ENCODE peak calls at places on chromosome 15, in seven cellular contexts. One of them, this sample, is unnamed.

GRCh38 chr15:69881760-69882159 is 216.0 kb downstream of the TLE3 start:
- DNase-seq in activated naive CD4-positive, alpha-beta T cell treated with anti-CD3 and anti-CD28 coated beads, Interleukin-2, amount 10 ng/mL, durations not matched to agents 7 days and 5 days: no peak
- DNase-seq in right atrium auricular region: no peak
- DNase-seq in germinal center: peak
- DNase-seq in GM04504: no peak
- DNase-seq in CD8-positive, alpha-beta memory T cell: no peak
- DNase-seq in spleen: no peak
- DNase-seq in this sample: no peak

GRCh38 chr15:92682772-92683510 is 27.4 kb upstream of the FAM174B start:
- DNase-seq in right atrium auricular region: no peak
- DNase-seq in spleen: no peak
- DNase-seq in GM04504: no peak
- DNase-seq in germinal center: no peak
- DNase-seq in CD8-positive, alpha-beta memory T cell: no peak
- DNase-seq in activated naive CD4-positive, alpha-beta T cell treated with anti-CD3 and anti-CD28 coated beads, Interleukin-2, amount 10 ng/mL, durations not matched to agents 7 days and 5 days: no peak
- DNase-seq in this sample: no peak

GRCh38 chr15:93159892-93160398 is 70.9 kb upstream of the RGMA start:
- DNase-seq in GM04504: no peak
- DNase-seq in right atrium auricular region: no peak
- DNase-seq in activated naive CD4-positive, alpha-beta T cell treated with anti-CD3 and anti-CD28 coated beads, Interleukin-2, amount 10 ng/mL, durations not matched to agents 7 days and 5 days: no peak
- DNase-seq in CD8-positive, alpha-beta memory T cell: no peak
- DNase-seq in spleen: no peak
- DNase-seq in germinal center: no peak
- DNase-seq in this sample: no peak

GRCh38 chr15:67762610-67763368 is 62.5 kb upstream of the SKOR1 start:
- DNase-seq in right atrium auricular region: no peak
- DNase-seq in germinal center: peak
- DNase-seq in CD8-positive, alpha-beta memory T cell: no peak
- DNase-seq in spleen: no peak
- DNase-seq in GM04504: peak
- DNase-seq in activated naive CD4-positive, alpha-beta T cell treated with anti-CD3 and anti-CD28 coated beads, Interleukin-2, amount 10 ng/mL, durations not matched to agents 7 days and 5 days: peak
- DNase-seq in this sample: peak

GRCh38 chr15:48802867-48803266 is 8.0 kb downstream of the CEP152 start:
- DNase-seq in CD8-positive, alpha-beta memory T cell: no peak
- DNase-seq in spleen: no peak
- DNase-seq in activated naive CD4-positive, alpha-beta T cell treated with anti-CD3 and anti-CD28 coated beads, Interleukin-2, amount 10 ng/mL, durations not matched to agents 7 days and 5 days: no peak
- DNase-seq in germinal center: no peak
- DNase-seq in GM04504: peak
- DNase-seq in right atrium auricular region: no peak
- DNase-seq in this sample: no peak

GRCh38 chr15:35047528-35047927 is 37.6 kb downstream of the NANOGP8 start:
- DNase-seq in germinal center: no peak
- DNase-seq in GM04504: no peak
- DNase-seq in spleen: no peak
- DNase-seq in activated naive CD4-positive, alpha-beta T cell treated with anti-CD3 and anti-CD28 coated beads, Interleukin-2, amount 10 ng/mL, durations not matched to agents 7 days and 5 days: no peak
- DNase-seq in right atrium auricular region: no peak
- DNase-seq in CD8-positive, alpha-beta memory T cell: no peak
- DNase-seq in this sample: no peak

GRCh38 chr15:23647421-23648375 is at the start of gene MAGEL2:
- DNase-seq in germinal center: no peak
- DNase-seq in CD8-positive, alpha-beta memory T cell: no peak
- DNase-seq in spleen: no peak
- DNase-seq in GM04504: no peak
- DNase-seq in activated naive CD4-positive, alpha-beta T cell treated with anti-CD3 and anti-CD28 coated beads, Interleukin-2, amount 10 ng/mL, durations not matched to agents 7 days and 5 days: no peak
- DNase-seq in right atrium auricular region: no peak
- DNase-seq in this sample: no peak

GRCh38 chr15:95739161-95739560 is 591.3 kb upstream of the NR2F2 start:
- DNase-seq in GM04504: no peak
- DNase-seq in CD8-positive, alpha-beta memory T cell: no peak
- DNase-seq in spleen: no peak
- DNase-seq in activated naive CD4-positive, alpha-beta T cell treated with anti-CD3 and anti-CD28 coated beads, Interleukin-2, amount 10 ng/mL, durations not matched to agents 7 days and 5 days: no peak
- DNase-seq in germinal center: no peak
- DNase-seq in right atrium auricular region: no peak
- DNase-seq in this sample: no peak

GRCh38 chr15:94079968-94080367 is 151.4 kb upstream of the MCTP2 start:
- DNase-seq in CD8-positive, alpha-beta memory T cell: no peak
- DNase-seq in spleen: no peak
- DNase-seq in GM04504: no peak
- DNase-seq in germinal center: no peak
- DNase-seq in activated naive CD4-positive, alpha-beta T cell treated with anti-CD3 and anti-CD28 coated beads, Interleukin-2, amount 10 ng/mL, durations not matched to agents 7 days and 5 days: no peak
- DNase-seq in right atrium auricular region: no peak
- DNase-seq in this sample: no peak

GRCh38 chr15:89111352-89111751 is 23.1 kb downstream of the ABHD2 start:
- DNase-seq in spleen: no peak
- DNase-seq in CD8-positive, alpha-beta memory T cell: no peak
- DNase-seq in activated naive CD4-positive, alpha-beta T cell treated with anti-CD3 and anti-CD28 coated beads, Interleukin-2, amount 10 ng/mL, durations not matched to agents 7 days and 5 days: no peak
- DNase-seq in germinal center: no peak
- DNase-seq in right atrium auricular region: no peak
- DNase-seq in GM04504: no peak
- DNase-seq in this sample: no peak

GRCh38 chr15:41869770-41870688 is 23.8 kb downstream of the SPTBN5 start:
- DNase-seq in activated naive CD4-positive, alpha-beta T cell treated with anti-CD3 and anti-CD28 coated beads, Interleukin-2, amount 10 ng/mL, durations not matched to agents 7 days and 5 days: no peak
- DNase-seq in GM04504: no peak
- DNase-seq in right atrium auricular region: no peak
- DNase-seq in spleen: no peak
- DNase-seq in CD8-positive, alpha-beta memory T cell: no peak
- DNase-seq in germinal center: no peak
- DNase-seq in this sample: no peak

GRCh38 chr15:97968380-97968779 is 7.9 kb downstream of the ARRDC4 start:
- DNase-seq in spleen: no peak
- DNase-seq in activated naive CD4-positive, alpha-beta T cell treated with anti-CD3 and anti-CD28 coated beads, Interleukin-2, amount 10 ng/mL, durations not matched to agents 7 days and 5 days: no peak
- DNase-seq in germinal center: no peak
- DNase-seq in GM04504: peak
- DNase-seq in right atrium auricular region: no peak
- DNase-seq in CD8-positive, alpha-beta memory T cell: no peak
- DNase-seq in this sample: no peak

GRCh38 chr15:45449878-45450277 is 71.5 kb upstream of the GATM start:
- DNase-seq in spleen: peak
- DNase-seq in right atrium auricular region: no peak
- DNase-seq in GM04504: no peak
- DNase-seq in CD8-positive, alpha-beta memory T cell: no peak
- DNase-seq in germinal center: no peak
- DNase-seq in activated naive CD4-positive, alpha-beta T cell treated with anti-CD3 and anti-CD28 coated beads, Interleukin-2, amount 10 ng/mL, durations not matched to agents 7 days and 5 days: no peak
- DNase-seq in this sample: no peak

GRCh38 chr15:43133429-43134156 is at the start of gene TMEM62:
- DNase-seq in activated naive CD4-positive, alpha-beta T cell treated with anti-CD3 and anti-CD28 coated beads, Interleukin-2, amount 10 ng/mL, durations not matched to agents 7 days and 5 days: peak
- DNase-seq in germinal center: peak
- DNase-seq in CD8-positive, alpha-beta memory T cell: peak
- DNase-seq in GM04504: peak
- DNase-seq in right atrium auricular region: peak
- DNase-seq in spleen: peak
- DNase-seq in this sample: peak

GRCh38 chr15:80581976-80582375 is 113.1 kb upstream of the ABHD17C start:
- DNase-seq in GM04504: no peak
- DNase-seq in CD8-positive, alpha-beta memory T cell: no peak
- DNase-seq in activated naive CD4-positive, alpha-beta T cell treated with anti-CD3 and anti-CD28 coated beads, Interleukin-2, amount 10 ng/mL, durations not matched to agents 7 days and 5 days: no peak
- DNase-seq in right atrium auricular region: no peak
- DNase-seq in spleen: no peak
- DNase-seq in germinal center: no peak
- DNase-seq in this sample: no peak

GRCh38 chr15:47587938-47588817 is 129.1 kb upstream of the SEMA6D start:
- DNase-seq in CD8-positive, alpha-beta memory T cell: no peak
- DNase-seq in GM04504: no peak
- DNase-seq in right atrium auricular region: no peak
- DNase-seq in spleen: no peak
- DNase-seq in germinal center: no peak
- DNase-seq in activated naive CD4-positive, alpha-beta T cell treated with anti-CD3 and anti-CD28 coated beads, Interleukin-2, amount 10 ng/mL, durations not matched to agents 7 days and 5 days: no peak
- DNase-seq in this sample: no peak

GRCh38 chr15:85757073-85757938 is 37.4 kb downstream of the KLHL25 start:
- DNase-seq in CD8-positive, alpha-beta memory T cell: no peak
- DNase-seq in right atrium auricular region: no peak
- DNase-seq in activated naive CD4-positive, alpha-beta T cell treated with anti-CD3 and anti-CD28 coated beads, Interleukin-2, amount 10 ng/mL, durations not matched to agents 7 days and 5 days: no peak
- DNase-seq in spleen: peak
- DNase-seq in germinal center: no peak
- DNase-seq in GM04504: no peak
- DNase-seq in this sample: no peak

GRCh38 chr15:42582569-42583235 is 7.3 kb downstream of the STARD9 start:
- DNase-seq in right atrium auricular region: no peak
- DNase-seq in GM04504: no peak
- DNase-seq in activated naive CD4-positive, alpha-beta T cell treated with anti-CD3 and anti-CD28 coated beads, Interleukin-2, amount 10 ng/mL, durations not matched to agents 7 days and 5 days: no peak
- DNase-seq in CD8-positive, alpha-beta memory T cell: no peak
- DNase-seq in germinal center: no peak
- DNase-seq in spleen: no peak
- DNase-seq in this sample: no peak

GRCh38 chr15:98003976-98004375 is 43.5 kb downstream of the ARRDC4 start:
- DNase-seq in GM04504: no peak
- DNase-seq in CD8-positive, alpha-beta memory T cell: no peak
- DNase-seq in germinal center: no peak
- DNase-seq in spleen: no peak
- DNase-seq in right atrium auricular region: no peak
- DNase-seq in activated naive CD4-positive, alpha-beta T cell treated with anti-CD3 and anti-CD28 coated beads, Interleukin-2, amount 10 ng/mL, durations not matched to agents 7 days and 5 days: no peak
- DNase-seq in this sample: no peak

GRCh38 chr15:79212589-79213139 is 69.9 kb upstream of the ANKRD34C start:
- DNase-seq in GM04504: no peak
- DNase-seq in activated naive CD4-positive, alpha-beta T cell treated with anti-CD3 and anti-CD28 coated beads, Interleukin-2, amount 10 ng/mL, durations not matched to agents 7 days and 5 days: no peak
- DNase-seq in right atrium auricular region: no peak
- DNase-seq in spleen: no peak
- DNase-seq in CD8-positive, alpha-beta memory T cell: no peak
- DNase-seq in germinal center: no peak
- DNase-seq in this sample: no peak

GRCh38 chr15:49235446-49236207 is 65.6 kb downstream of the GALK2 start:
- DNase-seq in CD8-positive, alpha-beta memory T cell: peak
- DNase-seq in spleen: no peak
- DNase-seq in GM04504: peak
- DNase-seq in activated naive CD4-positive, alpha-beta T cell treated with anti-CD3 and anti-CD28 coated beads, Interleukin-2, amount 10 ng/mL, durations not matched to agents 7 days and 5 days: peak
- DNase-seq in germinal center: peak
- DNase-seq in right atrium auricular region: no peak
- DNase-seq in this sample: peak

GRCh38 chr15:90609254-90610185 is 79.8 kb downstream of the CRTC3 start:
- DNase-seq in GM04504: no peak
- DNase-seq in germinal center: no peak
- DNase-seq in activated naive CD4-positive, alpha-beta T cell treated with anti-CD3 and anti-CD28 coated beads, Interleukin-2, amount 10 ng/mL, durations not matched to agents 7 days and 5 days: no peak
- DNase-seq in CD8-positive, alpha-beta memory T cell: no peak
- DNase-seq in spleen: no peak
- DNase-seq in right atrium auricular region: no peak
- DNase-seq in this sample: no peak

GRCh38 chr15:53212785-53213184 is 422.6 kb upstream of the ONECUT1 start:
- DNase-seq in CD8-positive, alpha-beta memory T cell: no peak
- DNase-seq in spleen: no peak
- DNase-seq in GM04504: no peak
- DNase-seq in germinal center: no peak
- DNase-seq in activated naive CD4-positive, alpha-beta T cell treated with anti-CD3 and anti-CD28 coated beads, Interleukin-2, amount 10 ng/mL, durations not matched to agents 7 days and 5 days: no peak
- DNase-seq in right atrium auricular region: no peak
- DNase-seq in this sample: no peak

GRCh38 chr15:84727429-84727828 is 11.5 kb upstream of the SEC11A start:
- DNase-seq in activated naive CD4-positive, alpha-beta T cell treated with anti-CD3 and anti-CD28 coated beads, Interleukin-2, amount 10 ng/mL, durations not matched to agents 7 days and 5 days: no peak
- DNase-seq in CD8-positive, alpha-beta memory T cell: no peak
- DNase-seq in GM04504: no peak
- DNase-seq in germinal center: no peak
- DNase-seq in right atrium auricular region: peak
- DNase-seq in spleen: no peak
- DNase-seq in this sample: no peak

GRCh38 chr15:63950911-63951481 is 95.3 kb downstream of the DAPK2 start:
- DNase-seq in germinal center: no peak
- DNase-seq in CD8-positive, alpha-beta memory T cell: no peak
- DNase-seq in GM04504: peak
- DNase-seq in activated naive CD4-positive, alpha-beta T cell treated with anti-CD3 and anti-CD28 coated beads, Interleukin-2, amount 10 ng/mL, durations not matched to agents 7 days and 5 days: no peak
- DNase-seq in right atrium auricular region: peak
- DNase-seq in spleen: no peak
- DNase-seq in this sample: no peak

GRCh38 chr15:76939715-76940114 is 8.2 kb downstream of the RCN2 start:
- DNase-seq in right atrium auricular region: no peak
- DNase-seq in GM04504: no peak
- DNase-seq in spleen: no peak
- DNase-seq in CD8-positive, alpha-beta memory T cell: no peak
- DNase-seq in germinal center: no peak
- DNase-seq in activated naive CD4-positive, alpha-beta T cell treated with anti-CD3 and anti-CD28 coated beads, Interleukin-2, amount 10 ng/mL, durations not matched to agents 7 days and 5 days: no peak
- DNase-seq in this sample: no peak

GRCh38 chr15:76730262-76730661 is 174.9 kb downstream of the SCAPER start:
- DNase-seq in activated naive CD4-positive, alpha-beta T cell treated with anti-CD3 and anti-CD28 coated beads, Interleukin-2, amount 10 ng/mL, durations not matched to agents 7 days and 5 days: no peak
- DNase-seq in right atrium auricular region: no peak
- DNase-seq in germinal center: no peak
- DNase-seq in CD8-positive, alpha-beta memory T cell: no peak
- DNase-seq in GM04504: peak
- DNase-seq in spleen: no peak
- DNase-seq in this sample: no peak

GRCh38 chr15:59298255-59298856 is 74.3 kb downstream of the MYO1E start:
- DNase-seq in germinal center: peak
- DNase-seq in right atrium auricular region: no peak
- DNase-seq in CD8-positive, alpha-beta memory T cell: no peak
- DNase-seq in activated naive CD4-positive, alpha-beta T cell treated with anti-CD3 and anti-CD28 coated beads, Interleukin-2, amount 10 ng/mL, durations not matched to agents 7 days and 5 days: peak
- DNase-seq in spleen: no peak
- DNase-seq in GM04504: no peak
- DNase-seq in this sample: peak

GRCh38 chr15:37516628-37517027 is 416.3 kb upstream of the MEIS2 start:
- DNase-seq in right atrium auricular region: no peak
- DNase-seq in spleen: no peak
- DNase-seq in activated naive CD4-positive, alpha-beta T cell treated with anti-CD3 and anti-CD28 coated beads, Interleukin-2, amount 10 ng/mL, durations not matched to agents 7 days and 5 days: no peak
- DNase-seq in CD8-positive, alpha-beta memory T cell: no peak
- DNase-seq in GM04504: no peak
- DNase-seq in germinal center: no peak
- DNase-seq in this sample: no peak

GRCh38 chr15:41801185-41801584 is 26.7 kb upstream of the JMJD7 start:
- DNase-seq in spleen: no peak
- DNase-seq in CD8-positive, alpha-beta memory T cell: no peak
- DNase-seq in right atrium auricular region: no peak
- DNase-seq in germinal center: no peak
- DNase-seq in GM04504: no peak
- DNase-seq in activated naive CD4-positive, alpha-beta T cell treated with anti-CD3 and anti-CD28 coated beads, Interleukin-2, amount 10 ng/mL, durations not matched to agents 7 days and 5 days: no peak
- DNase-seq in this sample: no peak

GRCh38 chr15:72198410-72199270 is 1.1 kb upstream of the GRAMD2A start:
- DNase-seq in CD8-positive, alpha-beta memory T cell: no peak
- DNase-seq in activated naive CD4-positive, alpha-beta T cell treated with anti-CD3 and anti-CD28 coated beads, Interleukin-2, amount 10 ng/mL, durations not matched to agents 7 days and 5 days: no peak
- DNase-seq in spleen: no peak
- DNase-seq in GM04504: no peak
- DNase-seq in germinal center: no peak
- DNase-seq in right atrium auricular region: no peak
- DNase-seq in this sample: no peak

GRCh38 chr15:23038741-23039150 is 623 bp downstream of the TUBGCP5 start:
- DNase-seq in germinal center: no peak
- DNase-seq in CD8-positive, alpha-beta memory T cell: no peak
- DNase-seq in right atrium auricular region: no peak
- DNase-seq in spleen: no peak
- DNase-seq in GM04504: no peak
- DNase-seq in activated naive CD4-positive, alpha-beta T cell treated with anti-CD3 and anti-CD28 coated beads, Interleukin-2, amount 10 ng/mL, durations not matched to agents 7 days and 5 days: no peak
- DNase-seq in this sample: no peak

GRCh38 chr15:60004019-60004845 is at the start of gene FOXB1:
- DNase-seq in right atrium auricular region: no peak
- DNase-seq in germinal center: no peak
- DNase-seq in activated naive CD4-positive, alpha-beta T cell treated with anti-CD3 and anti-CD28 coated beads, Interleukin-2, amount 10 ng/mL, durations not matched to agents 7 days and 5 days: peak
- DNase-seq in GM04504: no peak
- DNase-seq in CD8-positive, alpha-beta memory T cell: no peak
- DNase-seq in spleen: no peak
- DNase-seq in this sample: no peak

GRCh38 chr15:70528270-70528706 is 235.1 kb downstream of the UACA start:
- DNase-seq in activated naive CD4-positive, alpha-beta T cell treated with anti-CD3 and anti-CD28 coated beads, Interleukin-2, amount 10 ng/mL, durations not matched to agents 7 days and 5 days: peak
- DNase-seq in GM04504: no peak
- DNase-seq in CD8-positive, alpha-beta memory T cell: peak
- DNase-seq in spleen: peak
- DNase-seq in germinal center: peak
- DNase-seq in right atrium auricular region: no peak
- DNase-seq in this sample: peak

GRCh38 chr15:77616072-77616471 is 16.6 kb downstream of the LINGO1 start:
- DNase-seq in spleen: no peak
- DNase-seq in GM04504: no peak
- DNase-seq in right atrium auricular region: no peak
- DNase-seq in activated naive CD4-positive, alpha-beta T cell treated with anti-CD3 and anti-CD28 coated beads, Interleukin-2, amount 10 ng/mL, durations not matched to agents 7 days and 5 days: no peak
- DNase-seq in CD8-positive, alpha-beta memory T cell: no peak
- DNase-seq in germinal center: no peak
- DNase-seq in this sample: no peak

GRCh38 chr15:89656116-89656815 is 999 bp upstream of the KIF7 start:
- DNase-seq in right atrium auricular region: no peak
- DNase-seq in spleen: no peak
- DNase-seq in GM04504: no peak
- DNase-seq in CD8-positive, alpha-beta memory T cell: no peak
- DNase-seq in germinal center: no peak
- DNase-seq in activated naive CD4-positive, alpha-beta T cell treated with anti-CD3 and anti-CD28 coated beads, Interleukin-2, amount 10 ng/mL, durations not matched to agents 7 days and 5 days: no peak
- DNase-seq in this sample: no peak

GRCh38 chr15:33067456-33067855 is 127.1 kb downstream of the FMN1 start:
- DNase-seq in GM04504: peak
- DNase-seq in CD8-positive, alpha-beta memory T cell: no peak
- DNase-seq in germinal center: no peak
- DNase-seq in right atrium auricular region: no peak
- DNase-seq in activated naive CD4-positive, alpha-beta T cell treated with anti-CD3 and anti-CD28 coated beads, Interleukin-2, amount 10 ng/mL, durations not matched to agents 7 days and 5 days: no peak
- DNase-seq in spleen: no peak
- DNase-seq in this sample: no peak

GRCh38 chr15:33960160-33960559 is 8.1 kb upstream of the CHRM5 start:
- DNase-seq in spleen: no peak
- DNase-seq in GM04504: no peak
- DNase-seq in CD8-positive, alpha-beta memory T cell: no peak
- DNase-seq in right atrium auricular region: no peak
- DNase-seq in activated naive CD4-positive, alpha-beta T cell treated with anti-CD3 and anti-CD28 coated beads, Interleukin-2, amount 10 ng/mL, durations not matched to agents 7 days and 5 days: no peak
- DNase-seq in germinal center: no peak
- DNase-seq in this sample: no peak